ENCODE peak calls at places on chromosomes 7 and 10, in five cellular contexts. One of them, this sample, is unnamed.

GRCh38 chr7:149604521-149604920 is 106.9 kb upstream of the ZNF746 start:
- DNase-seq in GM23248: no peak
- DNase-seq in HCT116: no peak
- DNase-seq in PC-9: no peak
- DNase-seq in GM23338: no peak
- DNase-seq in this sample: no peak

GRCh38 chr7:47472444-47473157 is 109.3 kb downstream of the TNS3 start:
- DNase-seq in GM23248: no peak
- DNase-seq in HCT116: no peak
- DNase-seq in PC-9: no peak
- DNase-seq in GM23338: no peak
- DNase-seq in this sample: no peak

GRCh38 chr7:116955801-116956514 is 2.7 kb downstream of the ST7 start:
- DNase-seq in GM23248: peak; percentile 27
- DNase-seq in HCT116: no peak
- DNase-seq in PC-9: no peak
- DNase-seq in GM23338: no peak
- DNase-seq in this sample: no peak

GRCh38 chr10:87706731-87707130 is 47.1 kb downstream of the PAPSS2 start:
- DNase-seq in GM23248: no peak
- DNase-seq in HCT116: no peak
- DNase-seq in PC-9: no peak
- DNase-seq in GM23338: no peak
- DNase-seq in this sample: peak; percentile 44

GRCh38 chr7:6530626-6531491 is 20.4 kb downstream of the GRID2IP start:
- DNase-seq in GM23248: no peak
- DNase-seq in HCT116: no peak
- DNase-seq in PC-9: no peak
- DNase-seq in GM23338: peak; percentile 86
- DNase-seq in this sample: no peak

GRCh38 chr7:155567646-155568334 is 21.4 kb upstream of the CNPY1 start:
- DNase-seq in GM23248: no peak
- DNase-seq in HCT116: no peak
- DNase-seq in PC-9: no peak
- DNase-seq in GM23338: no peak
- DNase-seq in this sample: no peak

GRCh38 chr7:118872568-118872967 is 648.1 kb downstream of the ANKRD7 start:
- DNase-seq in GM23248: no peak
- DNase-seq in HCT116: peak; percentile 24
- DNase-seq in PC-9: no peak
- DNase-seq in GM23338: no peak
- DNase-seq in this sample: peak; percentile 41

GRCh38 chr7:55568613-55569268 is 3.6 kb downstream of the VOPP1 start:
- DNase-seq in GM23248: peak; percentile 37
- DNase-seq in HCT116: no peak
- DNase-seq in PC-9: no peak
- DNase-seq in GM23338: no peak
- DNase-seq in this sample: no peak

GRCh38 chr10:103763374-103764202 is 91.8 kb downstream of the SH3PXD2A start:
- DNase-seq in GM23248: peak; percentile 36
- DNase-seq in HCT116: no peak
- DNase-seq in PC-9: no peak
- DNase-seq in GM23338: no peak
- DNase-seq in this sample: no peak

GRCh38 chr7:48182736-48183369 is 11.6 kb downstream of the ABCA13 start:
- DNase-seq in GM23248: peak; percentile 65
- DNase-seq in HCT116: no peak
- DNase-seq in PC-9: no peak
- DNase-seq in GM23338: no peak
- DNase-seq in this sample: peak; percentile 78

GRCh38 chr7:6012355-6013104 is 3.5 kb downstream of the AIMP2 start:
- DNase-seq in GM23248: peak; percentile 55
- DNase-seq in HCT116: no peak
- DNase-seq in PC-9: no peak
- DNase-seq in GM23338: no peak
- DNase-seq in this sample: no peak

GRCh38 chr10:69217119-69217754 is 2.9 kb upstream of the HKDC1 start:
- DNase-seq in GM23248: peak; percentile 86
- DNase-seq in HCT116: peak; percentile 90
- DNase-seq in PC-9: peak; percentile 40
- DNase-seq in GM23338: no peak
- DNase-seq in this sample: peak; percentile 68

GRCh38 chr7:29807179-29807841 is 1.0 kb downstream of the WIPF3 start:
- DNase-seq in GM23248: peak; percentile 41
- DNase-seq in HCT116: peak; percentile 34
- DNase-seq in PC-9: no peak
- DNase-seq in GM23338: peak; percentile 75
- DNase-seq in this sample: peak; percentile 42

GRCh38 chr7:155644971-155645509 is 579 bp downstream of the RBM33 start:
- DNase-seq in GM23248: peak; percentile 74
- DNase-seq in HCT116: no peak
- DNase-seq in PC-9: peak; percentile 22
- DNase-seq in GM23338: peak; percentile 63
- DNase-seq in this sample: peak; percentile 23

GRCh38 chr7:137975768-137976167 is 26.1 kb downstream of the CREB3L2 start:
- DNase-seq in GM23248: peak; percentile 53
- DNase-seq in HCT116: no peak
- DNase-seq in PC-9: no peak
- DNase-seq in GM23338: no peak
- DNase-seq in this sample: no peak

GRCh38 chr7:137978464-137979237 is 23.2 kb downstream of the CREB3L2 start:
- DNase-seq in GM23248: peak; percentile 98
- DNase-seq in HCT116: peak; percentile 89
- DNase-seq in PC-9: peak; percentile 83
- DNase-seq in GM23338: no peak
- DNase-seq in this sample: peak; percentile 92

GRCh38 chr7:137976700-137977099 is 25.2 kb downstream of the CREB3L2 start:
- DNase-seq in GM23248: peak; percentile 54
- DNase-seq in HCT116: no peak
- DNase-seq in PC-9: no peak
- DNase-seq in GM23338: no peak
- DNase-seq in this sample: no peak

GRCh38 chr7:137977173-137977572 is 24.7 kb downstream of the CREB3L2 start:
- DNase-seq in GM23248: peak; percentile 76
- DNase-seq in HCT116: no peak
- DNase-seq in PC-9: no peak
- DNase-seq in GM23338: no peak
- DNase-seq in this sample: peak; percentile 49

GRCh38 chr7:137975223-137975622 is 26.7 kb downstream of the CREB3L2 start:
- DNase-seq in GM23248: peak; percentile 92
- DNase-seq in HCT116: no peak
- DNase-seq in PC-9: no peak
- DNase-seq in GM23338: no peak
- DNase-seq in this sample: no peak
- H3K9me2 ChIP-seq in GM23248: no peaks in the 10 kb centered on the region
- H3K9me2 ChIP-seq in HCT116: no peaks in the 10 kb centered on the region
- H3K9me2 ChIP-seq in PC-9: no peaks in the 10 kb centered on the region
- H3K9me2 ChIP-seq in GM23338: no peaks in the 10 kb centered on the region
- H3K9me2 ChIP-seq in this sample: no peaks in the 10 kb centered on the region

GRCh38 chr7:8441106-8441590 is 7.7 kb downstream of the NXPH1 start:
- DNase-seq in GM23248: no peak
- DNase-seq in HCT116: no peak
- DNase-seq in PC-9: no peak
- DNase-seq in GM23338: peak; percentile 61
- DNase-seq in this sample: no peak

GRCh38 chr7:8441602-8442294 is 8.3 kb downstream of the NXPH1 start:
- DNase-seq in GM23248: no peak
- DNase-seq in HCT116: no peak
- DNase-seq in PC-9: no peak
- DNase-seq in GM23338: peak; percentile 79
- DNase-seq in this sample: no peak

GRCh38 chr7:8440670-8441069 is 7.3 kb downstream of the NXPH1 start:
- DNase-seq in GM23248: no peak
- DNase-seq in HCT116: no peak
- DNase-seq in PC-9: no peak
- DNase-seq in GM23338: peak; percentile 82
- DNase-seq in this sample: no peak

GRCh38 chr7:8442814-8443304 is 9.4 kb downstream of the NXPH1 start:
- DNase-seq in GM23248: peak; percentile 49
- DNase-seq in HCT116: no peak
- DNase-seq in PC-9: no peak
- DNase-seq in GM23338: peak; percentile 94
- DNase-seq in this sample: no peak

DNA sequence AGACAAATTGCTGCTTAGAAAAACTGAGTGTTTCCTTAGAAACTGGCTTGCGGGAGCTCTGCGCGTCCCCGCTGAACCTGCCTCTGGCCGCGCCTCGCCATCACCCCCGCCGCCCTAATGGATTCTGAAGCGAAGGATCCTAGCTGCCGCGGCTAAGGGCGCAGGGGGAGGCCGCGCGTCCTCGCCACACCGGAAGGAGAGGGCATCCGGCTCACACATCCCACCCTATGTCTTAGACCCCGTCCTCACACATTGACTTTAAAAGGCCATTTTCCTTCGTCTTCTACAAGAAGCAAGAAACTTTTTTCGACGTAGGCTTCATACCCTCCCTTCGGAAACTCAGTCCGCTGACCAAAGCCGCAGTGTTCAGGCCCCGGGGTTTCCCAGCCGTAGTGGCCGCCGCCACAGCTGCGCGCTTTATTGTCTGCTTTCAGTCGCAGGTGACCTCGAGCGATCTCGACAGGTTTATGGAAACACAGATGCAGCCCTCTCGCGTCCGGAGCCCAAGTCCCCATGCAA is 8.9 kb downstream of the NXPH1 start:
- DNase-seq in GM23248: no peak
- DNase-seq in HCT116: no peak
- DNase-seq in PC-9: no peak
- DNase-seq in GM23338: no peak
- DNase-seq in this sample: no peak
- TF ChIP-seq EZH2 in GM23248: no peak
- TF ChIP-seq EZH2 in HCT116: no peak
- TF ChIP-seq EZH2 in PC-9: no peak
- TF ChIP-seq EZH2 in GM23338: no peak
- TF ChIP-seq EZH2 in this sample: no peak

DNA sequence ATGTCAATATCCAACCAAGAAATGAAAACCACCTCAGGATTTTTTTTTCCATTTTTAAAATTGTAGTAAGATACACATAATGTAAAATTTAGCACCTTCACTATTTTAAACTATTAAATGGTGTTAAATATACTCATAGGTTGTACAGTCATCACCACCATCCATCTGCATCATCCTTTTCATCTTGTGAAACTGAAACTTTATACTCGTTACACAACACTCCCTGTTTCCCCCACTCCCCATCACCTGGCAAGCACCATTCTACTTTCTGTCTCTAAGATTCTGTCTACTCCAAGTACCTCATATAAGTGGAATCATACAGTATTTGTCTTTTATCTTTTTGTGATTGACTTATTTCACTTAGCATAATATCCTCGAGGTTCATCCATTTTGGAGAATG is 335.2 kb upstream of the NPSR1 start:
- DNase-seq in GM23248: peak; percentile 19
- DNase-seq in HCT116: no peak
- DNase-seq in PC-9: no peak
- DNase-seq in GM23338: no peak
- DNase-seq in this sample: no peak
- H3K9me2 ChIP-seq in GM23248: no peaks in the 10 kb centered on the region
- H3K9me2 ChIP-seq in HCT116: no peaks in the 10 kb centered on the region
- H3K9me2 ChIP-seq in PC-9: no peaks in the 10 kb centered on the region
- H3K9me2 ChIP-seq in GM23338: peaks cover 3% of the 10 kb centered on the region
- H3K9me2 ChIP-seq in this sample: no peaks in the 10 kb centered on the region

GRCh38 chr10:61967298-61967697 is 65.8 kb downstream of the ARID5B start:
- DNase-seq in GM23248: no peak
- DNase-seq in HCT116: no peak
- DNase-seq in PC-9: no peak
- DNase-seq in GM23338: no peak
- DNase-seq in this sample: no peak

GRCh38 chr10:61965694-61966284 is 64.3 kb downstream of the ARID5B start:
- DNase-seq in GM23248: no peak
- DNase-seq in HCT116: no peak
- DNase-seq in PC-9: no peak
- DNase-seq in GM23338: no peak
- DNase-seq in this sample: no peak

GRCh38 chr10:61963669-61964058 is 62.2 kb downstream of the ARID5B start:
- DNase-seq in GM23248: no peak
- DNase-seq in HCT116: no peak
- DNase-seq in PC-9: no peak
- DNase-seq in GM23338: no peak
- DNase-seq in this sample: no peak

GRCh38 chr10:61964059-61964709 is 62.7 kb downstream of the ARID5B start:
- DNase-seq in GM23248: no peak
- DNase-seq in HCT116: no peak
- DNase-seq in PC-9: no peak
- DNase-seq in GM23338: no peak
- DNase-seq in this sample: no peak

GRCh38 chr10:61964949-61965693 is 63.6 kb downstream of the ARID5B start:
- DNase-seq in GM23248: no peak
- DNase-seq in HCT116: no peak
- DNase-seq in PC-9: no peak
- DNase-seq in GM23338: no peak
- DNase-seq in this sample: no peak
- TF ChIP-seq EZH2 in GM23248: no peak
- TF ChIP-seq EZH2 in HCT116: no peak
- TF ChIP-seq EZH2 in PC-9: no peak
- TF ChIP-seq EZH2 in GM23338: no peak
- TF ChIP-seq EZH2 in this sample: no peak

GRCh38 chr10:62071846-62072281 is 170.4 kb downstream of the ARID5B start:
- DNase-seq in GM23248: peak; percentile 73
- DNase-seq in HCT116: no peak
- DNase-seq in PC-9: no peak
- DNase-seq in GM23338: no peak
- DNase-seq in this sample: peak; percentile 59
- H3K9me2 ChIP-seq in GM23248: no peaks in the 10 kb centered on the region
- H3K9me2 ChIP-seq in HCT116: no peaks in the 10 kb centered on the region
- H3K9me2 ChIP-seq in PC-9: no peaks in the 10 kb centered on the region
- H3K9me2 ChIP-seq in GM23338: peaks cover 4% of the 10 kb centered on the region
- H3K9me2 ChIP-seq in this sample: no peaks in the 10 kb centered on the region

DNA sequence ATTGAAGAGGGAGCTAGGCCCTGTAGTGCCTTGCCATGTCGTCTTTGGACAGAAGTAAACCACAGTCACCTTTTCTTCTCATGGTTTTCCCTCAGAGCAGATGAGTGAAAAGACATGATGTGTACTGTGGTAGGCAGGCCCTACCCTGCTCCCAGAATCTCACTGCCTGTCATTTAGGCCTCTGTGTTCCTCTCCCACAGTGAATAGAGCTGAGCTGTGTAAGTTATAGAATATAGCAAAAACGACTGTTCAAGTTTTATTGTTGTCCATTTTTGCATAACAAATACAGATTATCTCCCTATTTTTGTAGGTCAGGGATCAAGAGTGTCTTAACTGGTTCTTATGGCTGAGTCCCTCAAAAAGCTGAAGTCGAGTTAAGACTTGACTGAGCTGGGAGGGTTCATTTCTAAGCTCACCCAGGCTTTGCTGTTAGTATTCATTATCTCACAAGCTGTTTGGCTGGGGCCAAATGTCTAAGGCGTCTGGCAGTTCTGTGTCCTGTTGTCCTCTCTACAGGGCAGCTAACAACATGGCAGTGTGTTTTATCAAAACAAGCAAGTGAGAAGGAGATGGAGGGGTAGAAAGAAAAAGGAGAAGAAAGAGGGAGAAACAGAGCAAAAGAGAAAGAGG is 780.9 kb upstream of the POM121L12 start:
- DNase-seq in GM23248: no peak
- DNase-seq in HCT116: no peak
- DNase-seq in PC-9: no peak
- DNase-seq in GM23338: no peak
- DNase-seq in this sample: no peak
- TF ChIP-seq EZH2 in GM23248: no peak
- TF ChIP-seq EZH2 in HCT116: no peak
- TF ChIP-seq EZH2 in PC-9: no peak
- TF ChIP-seq EZH2 in GM23338: no peak
- TF ChIP-seq EZH2 in this sample: no peak

GRCh38 chr10:112271982-112272381 is 11.2 kb upstream of the TECTB start:
- DNase-seq in GM23248: peak; percentile 92
- DNase-seq in HCT116: no peak
- DNase-seq in PC-9: no peak
- DNase-seq in GM23338: no peak
- DNase-seq in this sample: no peak
- H3K9me2 ChIP-seq in GM23248: no peaks in the 10 kb centered on the region
- H3K9me2 ChIP-seq in HCT116: no peaks in the 10 kb centered on the region
- H3K9me2 ChIP-seq in PC-9: no peaks in the 10 kb centered on the region
- H3K9me2 ChIP-seq in GM23338: peaks cover 7% of the 10 kb centered on the region
- H3K9me2 ChIP-seq in this sample: no peaks in the 10 kb centered on the region

This sample was measured in PC-3.